ENCODE peak calls at places on chromosomes 4 and X, in ten cellular contexts. Z, T, R, F, B, K, C, X, Y and A are unnamed samples.

GRCh38 chrX:136880452-136881013 is at the start of gene RBMX:
- DNase-seq in F (peak), X (peak), C (peak), Y (peak), K (peak), Z (peak), B (peak), R (peak), T (peak), A (peak)

GRCh38 chrX:41909068-41909467 is 14.3 kb downstream of the CASK start:
- DNase-seq in K (no peak), C (no peak), Y (no peak), X (no peak), T (no peak), B (no peak), F (no peak), Z (no peak), R (no peak), A (no peak)

GRCh38 chr4:76953956-76954355 is 4.4 kb downstream of the SEPTIN11 start:
- DNase-seq in Z (no peak), Y (no peak), X (no peak), F (no peak), K (no peak), R (no peak), T (no peak), C (no peak), B (no peak), A (no peak)

GRCh38 chr4:169070895-169071218 is 60.8 kb upstream of the CBR4 start:
- DNase-seq in Y (no peak), R (no peak), Z (peak), F (no peak), K (no peak), B (no peak), C (no peak), T (no peak), X (no peak), A (no peak)

GRCh38 chrX:41116948-41117347 is 31.7 kb downstream of the USP9X start:
- DNase-seq in X (no peak), R (no peak), K (no peak), Z (peak), T (no peak), F (no peak), B (no peak), C (no peak), Y (no peak), A (no peak)

GRCh38 chr4:155403886-155404285 is 27.1 kb upstream of the MAP9 start:
- DNase-seq in Y (no peak), C (no peak), R (no peak), T (no peak), F (no peak), X (no peak), K (no peak), B (no peak), Z (peak), A (no peak)

GRCh38 chrX:31166416-31166815 is 94.6 kb upstream of the FTHL17 start:
- DNase-seq in X (no peak), T (no peak), R (no peak), Z (no peak), Y (no peak), F (no peak), B (no peak), C (no peak), K (no peak), A (no peak)

GRCh38 chrX:9339603-9340569 is 125.0 kb upstream of the TBL1X start:
- DNase-seq in Z (no peak), F (no peak), X (no peak), R (peak), Y (no peak), C (no peak), B (no peak), T (no peak), K (peak), A (peak)

GRCh38 chrX:134006484-134007161 is 21.2 kb upstream of the GPC3 start:
- DNase-seq in T (no peak), X (no peak), B (no peak), R (no peak), F (no peak), K (no peak), Z (no peak), Y (no peak), C (no peak), A (no peak)

GRCh38 chr4:44186096-44186849 is 262.3 kb downstream of the KCTD8 start:
- DNase-seq in K (no peak), C (no peak), F (no peak), B (no peak), X (no peak), R (peak), Y (no peak), Z (peak), T (no peak), A (no peak)

GRCh38 chrX:77003956-77004355 is 443.2 kb upstream of the FGF16 start:
- DNase-seq in R (no peak), B (no peak), C (no peak), T (no peak), Y (no peak), X (no peak), K (no peak), F (peak), Z (no peak), A (no peak)

GRCh38 chr4:106142616-106143015 is 173.4 kb downstream of the TBCK start:
- DNase-seq in Y (no peak), R (no peak), B (no peak), Z (no peak), C (no peak), X (no peak), T (no peak), F (no peak), K (no peak), A (no peak)

GRCh38 chr4:73487233-73487632 is 5.7 kb downstream of the AFM start:
- DNase-seq in X (no peak), Y (no peak), F (no peak), K (no peak), R (no peak), T (no peak), C (no peak), B (no peak), Z (no peak), A (no peak)

GRCh38 chr4:188154668-188155423 is 15.6 kb downstream of the TRIML1 start:
- DNase-seq in K (no peak), C (no peak), T (no peak), Z (no peak), Y (no peak), B (no peak), X (no peak), R (no peak), F (no peak), A (no peak)

GRCh38 chr4:127965803-127966175 is 583 bp downstream of the ABHD18 start:
- DNase-seq in B (peak), F (peak), X (no peak), Z (peak), C (peak), R (no peak), T (no peak), K (peak), Y (peak), A (peak)

GRCh38 chrX:68835468-68835867 is 6.6 kb downstream of the EFNB1 start:
- DNase-seq in Y (no peak), K (no peak), T (no peak), X (no peak), R (no peak), C (no peak), Z (no peak), F (no peak), B (no peak), A (no peak)

GRCh38 chr4:176778491-176778890 is 14.2 kb downstream of the VEGFC start:
- DNase-seq in Y (no peak), B (no peak), K (no peak), F (no peak), R (no peak), T (no peak), C (no peak), X (no peak), Z (peak), A (no peak)

GRCh38 chr4:184282895-184283654 is 65.4 kb upstream of the ENPP6 start:
- DNase-seq in F (no peak), Z (no peak), C (no peak), B (no peak), Y (no peak), R (no peak), T (no peak), K (no peak), X (no peak), A (no peak)

GRCh38 chr4:138964716-138965426 is 50.7 kb upstream of the NOCT start:
- DNase-seq in R (no peak), Y (no peak), X (no peak), B (no peak), C (no peak), Z (no peak), K (no peak), T (no peak), F (no peak), A (no peak)

GRCh38 chr4:10403633-10404445 is 53.4 kb downstream of the ZNF518B start:
- DNase-seq in Y (no peak), Z (peak), B (no peak), C (no peak), F (no peak), T (no peak), X (no peak), R (no peak), K (no peak), A (no peak)

GRCh38 chr4:25861951-25862410 is 807 bp downstream of the SEL1L3 start:
- DNase-seq in R (no peak), T (no peak), K (peak), C (no peak), F (no peak), Z (peak), B (no peak), X (peak), Y (no peak), A (no peak)

GRCh38 chrX:138954976-138955375 is 243.5 kb upstream of the FGF13 start:
- DNase-seq in X (no peak), F (no peak), B (no peak), Z (no peak), R (no peak), C (no peak), K (no peak), Y (no peak), T (no peak), A (no peak)

GRCh38 chr4:148442830-148443549 is 776 bp upstream of the NR3C2 start:
- DNase-seq in T (peak), B (no peak), C (peak), K (peak), Y (no peak), Z (no peak), F (no peak), R (no peak), X (no peak), A (peak)

GRCh38 chrX:114500622-114501021 is 83.3 kb upstream of the HTR2C start:
- DNase-seq in K (no peak), Y (no peak), F (no peak), X (no peak), C (no peak), R (no peak), Z (no peak), B (no peak), T (no peak), A (no peak)

GRCh38 chr4:13478707-13479106 is 5.4 kb downstream of the RAB28 start:
- DNase-seq in Z (no peak), Y (no peak), C (no peak), R (no peak), X (no peak), T (no peak), F (no peak), K (no peak), B (no peak), A (no peak)

GRCh38 chr4:186593587-186593973 is 38.2 kb upstream of the MTNR1A start:
- DNase-seq in T (no peak), C (no peak), R (no peak), K (no peak), B (no peak), F (no peak), X (no peak), Y (no peak), Z (no peak), A (no peak)

GRCh38 chr4:165464813-165465381 is 86.1 kb downstream of the CPE start:
- DNase-seq in Z (peak), K (no peak), C (no peak), X (no peak), Y (no peak), B (no peak), F (no peak), R (no peak), T (no peak), A (no peak)

GRCh38 chr4:147453561-147454141 is 27.2 kb upstream of the EDNRA start:
- DNase-seq in Y (no peak), R (no peak), B (no peak), Z (no peak), X (no peak), K (no peak), C (no peak), F (no peak), T (no peak), A (no peak)

GRCh38 chr4:114364857-114365256 is 233.8 kb upstream of the UGT8 start:
- DNase-seq in X (no peak), B (no peak), T (no peak), F (no peak), Y (no peak), C (no peak), K (no peak), Z (peak), R (no peak), A (no peak)